ENCODE peak calls at places on chromosomes 2 and 18, in six cellular contexts. R, K, A, F, C and Z are unnamed samples.

GRCh38 chr2:175786705-175787104 is 215.4 kb downstream of the LNPK start:
- DNase-seq in R (no peak), A (no peak), K (no peak), F (no peak), C (no peak), Z (no peak)

GRCh38 chr18:7172611-7173010 is 55.0 kb upstream of the LAMA1 start:
- DNase-seq in F (no peak), K (no peak), R (no peak), A (no peak), C (no peak), Z (no peak)

GRCh38 chr18:27966872-27967271 is 210.1 kb downstream of the CDH2 start:
- DNase-seq in C (no peak), A (no peak), F (no peak), K (no peak), R (no peak), Z (no peak)

GRCh38 chr2:94995516-94995915 is 30.0 kb upstream of the MAL start:
- DNase-seq in K (no peak), R (no peak), F (no peak), C (no peak), A (no peak), Z (no peak)

GRCh38 chr2:75561566-75562512 is 1.1 kb upstream of the EVA1A start:
- DNase-seq in A (no peak), F (no peak), R (no peak), C (no peak), K (no peak), Z (no peak)

GRCh38 chr2:234463626-234464290 is 33.1 kb downstream of the ARL4C start:
- DNase-seq in K (no peak), A (peak), C (peak), F (peak), R (no peak), Z (no peak)

GRCh38 chr2:85769236-85769986 is 15.6 kb downstream of the ATOH8 start:
- DNase-seq in A (no peak), C (no peak), K (peak), F (no peak), R (peak), Z (peak)

GRCh38 chr2:23198316-23199114 is 186.5 kb upstream of the KLHL29 start:
- DNase-seq in K (no peak), R (no peak), C (no peak), A (no peak), F (no peak), Z (no peak)

GRCh38 chr2:51472300-51472699 is 440.4 kb upstream of the NRXN1 start:
- DNase-seq in F (no peak), R (no peak), A (no peak), C (no peak), K (no peak), Z (no peak)

GRCh38 chr2:10720306-10720705 is 1.1 kb upstream of the ATP6V1C2 start:
- DNase-seq in C (no peak), A (no peak), R (no peak), F (no peak), K (no peak), Z (no peak)

GRCh38 chr2:10720983-10721343 is 467 bp upstream of the ATP6V1C2 start:
- DNase-seq in F (no peak), A (no peak), K (peak), R (no peak), C (no peak), Z (no peak)

GRCh38 chr2:10717630-10718029 is 3.8 kb upstream of the ATP6V1C2 start:
- DNase-seq in K (no peak), R (no peak), C (peak), F (no peak), A (no peak), Z (peak)

GRCh38 chr2:10721344-10722251 is at the start of gene ATP6V1C2:
- DNase-seq in F (peak), K (peak), A (peak), R (peak), C (peak), Z (peak)

DNA sequence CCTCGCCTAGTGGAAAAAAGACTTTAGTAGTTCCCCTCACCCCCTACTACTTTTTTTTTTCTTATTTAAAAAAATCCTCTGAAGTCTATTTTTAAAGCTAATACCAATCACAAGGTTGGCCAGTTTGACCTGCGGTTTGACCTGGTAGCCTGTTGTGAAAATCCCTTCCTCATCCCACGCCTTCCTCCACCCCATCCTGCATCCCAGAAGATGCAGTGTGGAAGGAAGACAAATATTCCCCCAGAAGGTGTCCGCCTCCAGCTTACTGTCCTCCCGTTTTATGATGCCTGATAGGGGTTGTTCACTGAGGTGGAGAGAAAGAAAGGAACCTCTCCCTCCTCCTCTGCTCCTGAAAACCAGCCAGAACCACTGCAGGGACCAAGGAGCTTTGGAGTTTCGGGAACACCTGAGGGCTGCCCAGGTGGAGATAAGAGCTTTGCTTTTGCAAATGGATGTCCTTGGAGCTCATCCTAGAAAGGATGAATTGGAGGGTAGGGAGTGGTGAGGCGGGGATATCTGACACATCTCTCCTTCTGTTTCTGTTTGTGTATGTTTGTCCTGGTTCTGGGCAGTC is 909 bp downstream of the ATP6V1C2 start:
- DNase-seq in F (no peak), C (no peak), K (no peak), A (no peak), R (peak), Z (no peak)
- H3K4me3 ChIP-seq in F (peak), C (peak), K (peak), A (no peak), R (peak), Z (peak)

GRCh38 chr2:96239091-96239490 is 26.7 kb downstream of the TMEM127 start:
- DNase-seq in R (no peak), C (no peak), K (no peak), F (no peak), A (no peak), Z (no peak)

GRCh38 chr2:96238266-96238665 is 27.5 kb downstream of the TMEM127 start:
- DNase-seq in R (no peak), K (no peak), A (no peak), C (no peak), F (no peak), Z (no peak)

GRCh38 chr2:96236882-96237281 is 28.3 kb upstream of the STARD7 start:
- DNase-seq in F (no peak), C (no peak), R (no peak), K (no peak), A (no peak), Z (no peak)

GRCh38 chr2:96231316-96231715 is 22.7 kb upstream of the STARD7 start:
- DNase-seq in A (no peak), K (no peak), C (no peak), F (no peak), R (no peak), Z (no peak)

GRCh38 chr2:96233880-96234316 is 25.3 kb upstream of the STARD7 start:
- DNase-seq in K (peak), F (no peak), C (no peak), R (no peak), A (no peak), Z (no peak)
- TF ChIP-seq CTCF in K (peak), F (no peak), C (no peak), R (no peak), A (no peak), Z (peak)

DNA sequence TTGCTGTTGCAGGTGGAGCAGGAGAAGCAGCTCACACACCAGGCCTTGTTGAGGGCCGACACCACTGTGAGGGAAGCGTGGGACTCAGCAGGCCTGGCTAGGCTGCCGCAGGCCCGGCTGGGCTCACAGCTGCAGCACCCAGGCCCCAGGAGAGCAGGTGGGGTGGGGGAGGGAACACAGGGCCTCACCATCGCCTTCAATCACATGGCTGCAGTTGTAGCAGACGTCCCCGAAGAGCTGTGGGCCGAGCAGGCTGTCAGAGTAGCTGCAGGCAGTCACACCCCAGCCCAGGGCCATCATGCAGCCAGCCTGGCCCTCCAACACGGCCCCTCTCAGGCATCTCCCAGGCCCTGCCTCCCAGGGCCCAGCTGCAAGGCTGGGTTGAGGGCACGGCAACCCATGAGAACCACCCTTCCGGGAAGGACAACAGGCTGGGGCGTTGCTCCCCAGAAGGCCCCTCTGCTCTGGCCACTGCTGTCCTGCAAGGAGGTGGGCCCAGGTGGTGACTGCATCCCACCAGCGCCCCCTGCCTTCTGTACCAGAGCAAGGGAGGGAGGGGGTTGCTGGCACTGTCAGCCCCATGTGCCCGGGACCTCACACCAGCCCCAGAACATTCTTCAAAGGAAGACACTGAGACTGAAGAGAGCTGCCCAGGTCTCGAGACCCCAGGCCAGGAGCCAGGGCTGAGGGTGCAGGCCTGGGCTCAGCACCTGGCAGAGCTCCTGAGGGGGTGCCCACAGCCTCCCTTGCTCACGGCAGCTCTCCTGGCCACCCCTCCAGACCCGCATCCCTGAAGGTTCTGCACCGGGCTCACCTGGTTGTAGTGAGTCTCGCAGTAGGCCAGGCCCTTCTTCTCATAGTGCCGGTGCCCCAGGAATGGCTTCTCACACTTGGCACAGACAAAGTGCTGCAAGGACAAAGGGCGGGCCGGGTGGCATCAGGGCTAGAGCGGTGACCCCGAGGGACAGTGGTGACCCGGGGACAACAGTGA is 5.6 kb upstream of the GPR17 start:
- DNase-seq in A (no peak), R (peak), K (peak), C (no peak), F (no peak), Z (peak)
- H3K4me3 ChIP-seq in A (no peak), R (no peak), K (no peak), C (no peak), F (no peak), Z (no peak)

GRCh38 chr2:192604295-192604694 is 409.6 kb upstream of the TMEFF2 start:
- DNase-seq in R (peak), A (no peak), C (no peak), F (no peak), K (no peak), Z (no peak)
- TF ChIP-seq CTCF in R (no peak), A (no peak), C (no peak), F (no peak), K (no peak), Z (peak)

GRCh38 chr2:47771211-47771610 is 11.7 kb upstream of the MSH6 start:
- DNase-seq in C (peak), R (no peak), K (peak), F (no peak), A (peak), Z (no peak)

GRCh38 chr2:47772343-47772742 is 10.6 kb upstream of the MSH6 start:
- DNase-seq in K (no peak), R (no peak), F (no peak), C (no peak), A (no peak), Z (no peak)

GRCh38 chr2:47767880-47768609 is 14.9 kb upstream of the MSH6 start:
- DNase-seq in C (peak), A (peak), F (peak), K (peak), R (peak), Z (peak)

GRCh38 chr2:47769318-47769717 is 13.6 kb upstream of the MSH6 start:
- DNase-seq in F (no peak), C (no peak), R (no peak), A (no peak), K (no peak), Z (no peak)

GRCh38 chr2:47767497-47767844 is 15.5 kb upstream of the MSH6 start:
- DNase-seq in C (no peak), A (no peak), F (no peak), R (no peak), K (no peak), Z (no peak)
- H3K4me3 ChIP-seq in C (peak), A (no peak), F (no peak), R (no peak), K (no peak), Z (no peak)